ENCODE peak calls at places on chromosome 21, in four cellular contexts. C is stimulated activated CD8-positive, alpha-beta memory T cell treated with anti-CD3 and anti-CD28 coated beads, Interleukin-4, amount 100 ng/mL, for 24 hours; L is activated CD8-positive, alpha-beta memory T cell treated with anti-CD3 and anti-CD28 coated beads for 4 hours; M is nephron progenitor cell. X is an unnamed sample.

GRCh38 chr21:31108969-31109368 is 70.7 kb upstream of the KRTAP19-8 start:
- DNase-seq in C (no peak), L (no peak), M (no peak), X (no peak)

GRCh38 chr21:17427831-17428483 is 84.9 kb upstream of the CXADR start:
- DNase-seq in C (no peak), L (no peak), M (peak; percentile 20), X (no peak)

GRCh38 chr21:39518055-39518844 is 66.5 kb downstream of the SH3BGR start:
- DNase-seq in C (peak; percentile 4), L (peak; percentile 6), M (peak; percentile 68), X (peak; percentile 45)

GRCh38 chr21:35737899-35738341 is 322.4 kb downstream of the SETD4 start:
- DNase-seq in C (no peak), L (no peak), M (peak; percentile 8), X (no peak)

GRCh38 chr21:44791993-44792392 is 9.6 kb downstream of the UBE2G2 start:
- DNase-seq in C (no peak), L (no peak), M (no peak), X (no peak)

GRCh38 chr21:29719561-29719960 is 220.2 kb downstream of the GRIK1 start:
- DNase-seq in C (no peak), L (no peak), M (no peak), X (no peak)

GRCh38 chr21:28822882-28823335 is 169.8 kb downstream of the LTN1 start:
- DNase-seq in C (no peak), L (no peak), M (peak; percentile 3), X (no peak)

GRCh38 chr21:24781146-24781545 is 826.1 kb downstream of the MRPL39 start:
- DNase-seq in C (no peak), L (no peak), M (no peak), X (no peak)

GRCh38 chr21:33682992-33683627 is 40.8 kb downstream of the ITSN1 start:
- DNase-seq in C (no peak), L (no peak), M (no peak), X (no peak)

GRCh38 chr21:34669149-34669879 is 520 bp downstream of the CLIC6 start:
- DNase-seq in C (no peak), L (no peak), M (peak; percentile 47), X (no peak)

GRCh38 chr21:46622226-46622625 is 13.2 kb upstream of the PRMT2 start:
- DNase-seq in C (no peak), L (no peak), M (no peak), X (no peak)

GRCh38 chr21:38809170-38809878 is 3.6 kb downstream of the ETS2 start:
- DNase-seq in C (no peak), L (no peak), M (no peak), X (no peak)

GRCh38 chr21:45950740-45951515 is 30.6 kb upstream of the COL6A1 start:
- DNase-seq in C (no peak), L (no peak), M (no peak), X (no peak)

GRCh38 chr21:42503711-42504110 is 7.7 kb upstream of the RSPH1 start:
- DNase-seq in C (no peak), L (no peak), M (no peak), X (no peak)

GRCh38 chr21:42850866-42851391 is 28.4 kb downstream of the WDR4 start:
- DNase-seq in C (no peak), L (no peak), M (peak; percentile 21), X (no peak)

GRCh38 chr21:43820466-43820865 is 31.1 kb downstream of the RRP1 start:
- DNase-seq in C (no peak), L (no peak), M (no peak), X (no peak)

GRCh38 chr21:45365608-45366241 is 39.2 kb upstream of the COL18A1 start:
- DNase-seq in C (no peak), L (no peak), M (no peak), X (no peak)

GRCh38 chr21:41684381-41685245 is 82.2 kb downstream of the RIPK4 start:
- DNase-seq in C (no peak), L (no peak), M (no peak), X (no peak)

GRCh38 chr21:45283611-45284455 is 3.9 kb downstream of the POFUT2 start:
- DNase-seq in C (no peak), L (no peak), M (no peak), X (no peak)

GRCh38 chr21:44865561-44866280 is 7.8 kb downstream of the PTTG1IP start:
- DNase-seq in C (no peak), L (no peak), M (no peak), X (no peak)

GRCh38 chr21:14306143-14306907 is 76.6 kb downstream of the HSPA13 start:
- DNase-seq in C (no peak), L (no peak), M (no peak), X (no peak)

GRCh38 chr21:38843806-38844479 is 38.2 kb downstream of the ETS2 start:
- DNase-seq in C (no peak), L (no peak), M (no peak), X (no peak)

GRCh38 chr21:18449586-18449985 is 46.0 kb upstream of the TMPRSS15 start:
- DNase-seq in C (no peak), L (no peak), M (no peak), X (no peak)

GRCh38 chr21:34690793-34691175 is 22.0 kb downstream of the CLIC6 start:
- DNase-seq in C (no peak), L (no peak), M (no peak), X (no peak)

GRCh38 chr21:41626038-41626437 is 118.1 kb upstream of the TMPRSS2 start:
- DNase-seq in C (no peak), L (no peak), M (no peak), X (no peak)

GRCh38 chr21:43731476-43731875 is 12.5 kb downstream of the PDXK start:
- DNase-seq in C (no peak), L (no peak), M (no peak), X (no peak)

GRCh38 chr21:42991992-42992740 is 17.8 kb downstream of the PKNOX1 start:
- DNase-seq in C (no peak), L (no peak), M (no peak), X (no peak)

GRCh38 chr21:33198346-33199135 is 31.2 kb upstream of the IFNAR2 start:
- DNase-seq in C (no peak), L (no peak), M (no peak), X (no peak)

GRCh38 chr21:28899744-28900143 is 92.9 kb downstream of the LTN1 start:
- DNase-seq in C (no peak), L (no peak), M (no peak), X (no peak)

GRCh38 chr21:44907966-44908364 is 12.7 kb downstream of the ITGB2 start:
- DNase-seq in C (no peak), L (no peak), M (no peak), X (no peak)

GRCh38 chr21:36641346-36641745 is 57.6 kb upstream of the SIM2 start:
- DNase-seq in C (no peak), L (no peak), M (no peak), X (no peak)

GRCh38 chr21:39397651-39398385 is 47.8 kb downstream of the LCA5L start:
- DNase-seq in C (no peak), L (no peak), M (no peak), X (no peak)

GRCh38 chr21:32576011-32576410 is 9.3 kb downstream of the TCP10L start:
- DNase-seq in C (no peak), L (no peak), M (no peak), X (no peak)

GRCh38 chr21:19541612-19542011 is 1138.0 kb upstream of the TMPRSS15 start:
- DNase-seq in C (no peak), L (no peak), M (no peak), X (no peak)

GRCh38 chr21:37060296-37060695 is 12.6 kb downstream of the PIGP start:
- DNase-seq in C (no peak), L (no peak), M (peak; percentile 22), X (peak; percentile 95)

X was measured in SHP77 treated with DMSO at 0.1 percent for 48 hours.